ENCODE peak calls at places on chromosome X, in four cellular contexts. V, F, K and C are unnamed samples.

GRCh38 chrX:148542481-148543255 is 42.3 kb downstream of the AFF2 start:
- DNase-seq in V (no peak), F (no peak), K (no peak), C (no peak)

GRCh38 chrX:62923093-62923492 is 428.0 kb downstream of the SPIN4 start:
- DNase-seq in V (no peak), F (no peak), K (no peak), C (no peak)

GRCh38 chrX:113982766-113983165 is 601.1 kb upstream of the HTR2C start:
- DNase-seq in V (no peak), F (no peak), K (no peak), C (no peak)

GRCh38 chrX:77785746-77786548 is at the start of gene ATRX:
- DNase-seq in V (peak), F (peak), K (peak), C (peak)

GRCh38 chrX:39165773-39166172 is 364.5 kb downstream of the MID1IP1 start:
- DNase-seq in V (no peak), F (no peak), K (no peak), C (no peak)

GRCh38 chrX:14028473-14028872 is 1.2 kb downstream of the GEMIN8 start:
- DNase-seq in V (no peak), F (no peak), K (no peak), C (no peak)

GRCh38 chrX:11188664-11189063 is 77.5 kb downstream of the HCCS start:
- DNase-seq in V (no peak), F (no peak), K (no peak), C (peak)

GRCh38 chrX:106912864-106913263 is 7.3 kb upstream of the CLDN2 start:
- DNase-seq in V (no peak), F (no peak), K (no peak), C (no peak)

GRCh38 chrX:40736170-40736505 is 796 bp upstream of the MED14 start:
- DNase-seq in V (no peak), F (no peak), K (no peak), C (no peak)

GRCh38 chrX:150291014-150291413 is 72.1 kb upstream of the MAMLD1 start:
- DNase-seq in V (no peak), F (no peak), K (no peak), C (no peak)

GRCh38 chrX:121389976-121390709 is 342.7 kb downstream of the GLUD2 start:
- DNase-seq in V (no peak), F (peak), K (no peak), C (no peak)

GRCh38 chrX:41718481-41719245 is 5.3 kb upstream of the GPR82 start:
- DNase-seq in V (no peak), F (peak), K (no peak), C (no peak)

GRCh38 chrX:111282141-111282540 is 11.9 kb upstream of the CAPN6 start:
- DNase-seq in V (no peak), F (no peak), K (no peak), C (no peak)